ENCODE peak calls at places on chromosome 21, in ten cellular contexts. N is aorta, Y is Karpas-422, R is K562, W is pancreas, T is fibroblast of lung, A is heart left ventricle, P is left ventricle myocardium inferior, I is Peyer's patch, S is adrenal gland. J is an unnamed sample. For H3K4me1 and H3K27me3, the result is how much of the 10 kb centered on the place peaks cover.

GRCh38 chr21:36310016-36310415 is 10.0 kb upstream of the MORC3 start:
- DNase-seq in N (no peak), Y (no peak), R (no peak), W (no peak), T (no peak), A (no peak), P (no peak), I (peak), S (no peak), J (no peak)

GRCh38 chr21:39531777-39532333 is 80.1 kb downstream of the SH3BGR start:
- DNase-seq in N (no peak), Y (no peak), R (no peak), W (no peak), T (no peak), A (no peak), P (no peak), I (no peak), S (no peak), J (no peak)

GRCh38 chr21:36487641-36488307 is 7.9 kb upstream of the CLDN14 start:
- DNase-seq in N (no peak), Y (no peak), R (no peak), W (no peak), T (no peak), A (no peak), P (no peak), I (no peak), S (no peak), J (peak)

GRCh38 chr21:36891692-36892091 is 74.8 kb downstream of the HLCS start:
- DNase-seq in N (no peak), Y (no peak), R (peak), W (no peak), T (no peak), A (no peak), P (no peak), I (no peak), S (no peak), J (no peak)

GRCh38 chr21:39479164-39479563 is 27.4 kb downstream of the SH3BGR start:
- DNase-seq in N (no peak), Y (no peak), R (no peak), W (no peak), T (no peak), A (no peak), P (no peak), I (no peak), S (no peak), J (no peak)

GRCh38 chr21:31366825-31367224 is 22.8 kb upstream of the TIAM1 start:
- DNase-seq in N (no peak), Y (no peak), R (no peak), W (no peak), T (peak), A (no peak), P (no peak), I (no peak), S (no peak), J (no peak)

GRCh38 chr21:38721983-38722382 is 83.7 kb upstream of the ETS2 start:
- DNase-seq in N (no peak), Y (no peak), R (no peak), W (no peak), T (no peak), A (no peak), P (no peak), I (no peak), S (no peak), J (no peak)

GRCh38 chr21:34553199-34553952 is 41.4 kb upstream of the KCNE1 start:
- DNase-seq in N (no peak), Y (no peak), R (no peak), W (no peak), T (peak), A (no peak), P (no peak), I (no peak), S (no peak), J (no peak)

GRCh38 chr21:36436829-36437744 is 42.8 kb downstream of the CLDN14 start:
- DNase-seq in N (no peak), Y (no peak), R (no peak), W (no peak), T (no peak), A (no peak), P (no peak), I (no peak), S (no peak), J (no peak)

GRCh38 chr21:16870116-16870515 is 642.7 kb upstream of the CXADR start:
- DNase-seq in N (no peak), Y (no peak), R (no peak), W (no peak), T (peak), A (no peak), P (no peak), I (no peak), S (no peak), J (no peak)

GRCh38 chr21:34613679-34614442 is 1.1 kb downstream of the RCAN1 start:
- DNase-seq in N (no peak), Y (no peak), R (no peak), W (no peak), T (no peak), A (no peak), P (no peak), I (no peak), S (peak), J (no peak)

GRCh38 chr21:14271053-14271452 is 55.1 kb downstream of the RBM11 start:
- DNase-seq in N (no peak), Y (no peak), R (peak), W (no peak), T (no peak), A (no peak), P (no peak), I (no peak), S (no peak), J (no peak)

GRCh38 chr21:33655591-33656221 is 13.4 kb downstream of the ITSN1 start:
- DNase-seq in N (no peak), Y (no peak), R (peak), W (no peak), T (peak), A (no peak), P (no peak), I (no peak), S (peak), J (no peak)

GRCh38 chr21:25934130-25934529 is 199.4 kb downstream of the GABPA start:
- DNase-seq in N (no peak), Y (no peak), R (no peak), W (no peak), T (peak), A (no peak), P (no peak), I (no peak), S (no peak), J (no peak)

GRCh38 chr21:37159053-37159776 is 86.2 kb downstream of the TTC3 start:
- DNase-seq in N (no peak), Y (no peak), R (no peak), W (no peak), T (peak), A (no peak), P (no peak), I (no peak), S (no peak), J (no peak)

GRCh38 chr21:31630062-31630711 is 29.3 kb upstream of the SOD1 start:
- DNase-seq in N (peak), Y (no peak), R (no peak), W (no peak), T (peak), A (no peak), P (no peak), I (peak), S (peak), J (peak)

GRCh38 chr21:14712121-14712520 is 166.0 kb upstream of the SAMSN1 start:
- DNase-seq in N (no peak), Y (no peak), R (no peak), W (no peak), T (no peak), A (no peak), P (no peak), I (no peak), S (no peak), J (no peak)

GRCh38 chr21:21624674-21625073 is 626.5 kb downstream of the NCAM2 start:
- DNase-seq in N (no peak), Y (no peak), R (no peak), W (no peak), T (peak), A (no peak), P (no peak), I (no peak), S (no peak), J (no peak)

GRCh38 chr21:35838350-35838749 is 222.0 kb downstream of the SETD4 start:
- DNase-seq in N (no peak), Y (no peak), R (no peak), W (no peak), T (no peak), A (no peak), P (no peak), I (no peak), S (no peak), J (no peak)

GRCh38 chr21:31654340-31654739 is 5.2 kb upstream of the SOD1 start:
- DNase-seq in N (no peak), Y (no peak), R (no peak), W (peak), T (no peak), A (no peak), P (no peak), I (no peak), S (no peak), J (no peak)

GRCh38 chr21:37427221-37427620 is 60.6 kb downstream of the DYRK1A start:
- DNase-seq in N (no peak), Y (no peak), R (no peak), W (no peak), T (no peak), A (no peak), P (no peak), I (no peak), S (no peak), J (no peak)

GRCh38 chr21:39452207-39452964 is 616 bp downstream of the SH3BGR start:
- DNase-seq in N (no peak), Y (no peak), R (no peak), W (no peak), T (peak), A (no peak), P (no peak), I (no peak), S (no peak), J (no peak)

GRCh38 chr21:33924766-33925100 is 9.1 kb upstream of the ATP5PO start:
- DNase-seq in N (no peak), Y (no peak), R (no peak), W (no peak), T (no peak), A (no peak), P (no peak), I (no peak), S (no peak), J (no peak)

GRCh38 chr21:34187935-34188334 is 114.6 kb downstream of the MRPS6 start:
- DNase-seq in N (peak), Y (no peak), R (no peak), W (no peak), T (no peak), A (peak), P (peak), I (no peak), S (no peak), J (no peak)

GRCh38 chr21:25561668-25562641 is 45.3 kb downstream of the MRPL39 start:
- DNase-seq in N (peak), Y (peak), R (no peak), W (peak), T (peak), A (peak), P (peak), I (peak), S (peak), J (peak)

GRCh38 chr21:34935452-34935851 is 113.7 kb downstream of the RUNX1 start:
- DNase-seq in N (no peak), Y (no peak), R (no peak), W (no peak), T (no peak), A (no peak), P (no peak), I (no peak), S (no peak), J (no peak)

GRCh38 chr21:31957631-31958030 is 84.8 kb downstream of the HUNK start:
- DNase-seq in N (no peak), Y (no peak), R (no peak), W (no peak), T (no peak), A (no peak), P (no peak), I (no peak), S (no peak), J (no peak)

GRCh38 chr21:17613242-17613676 is 558 bp upstream of the BTG3 start:
- DNase-seq in N (peak), Y (no peak), R (no peak), W (peak), T (peak), A (peak), P (no peak), I (peak), S (peak), J (no peak)

GRCh38 chr21:35324372-35325220 is 275.5 kb upstream of the RUNX1 start:
- DNase-seq in N (no peak), Y (no peak), R (no peak), W (no peak), T (peak), A (no peak), P (no peak), I (no peak), S (no peak), J (no peak)

GRCh38 chr21:29104239-29104708 is 26.2 kb upstream of the MAP3K7CL start:
- DNase-seq in N (no peak), Y (no peak), R (no peak), W (no peak), T (no peak), A (no peak), P (no peak), I (no peak), S (no peak), J (no peak)

GRCh38 chr21:34935868-34936267 is 113.2 kb downstream of the RUNX1 start:
- DNase-seq in N (no peak), Y (no peak), R (no peak), W (no peak), T (no peak), A (no peak), P (no peak), I (no peak), S (no peak), J (no peak)

GRCh38 chr21:32048353-32048752 is 175.5 kb downstream of the HUNK start:
- DNase-seq in N (no peak), Y (no peak), R (no peak), W (no peak), T (no peak), A (no peak), P (no peak), I (no peak), S (no peak), J (no peak)

GRCh38 chr21:18411565-18411964 is 8.0 kb upstream of the TMPRSS15 start:
- DNase-seq in N (no peak), Y (no peak), R (no peak), W (no peak), T (no peak), A (no peak), P (no peak), I (no peak), S (no peak), J (no peak)

GRCh38 chr21:33642896-33643657 is 776 bp downstream of the ITSN1 start:
- DNase-seq in N (peak), Y (peak), R (peak), W (peak), T (peak), A (peak), P (peak), I (peak), S (peak), J (peak)

GRCh38 chr21:45539796-45540600 is 2.2 kb downstream of the SLC19A1 start:
- DNase-seq in N (peak), Y (no peak), R (no peak), W (peak), T (no peak), A (no peak), P (peak), I (peak), S (peak), J (peak)

GRCh38 chr21:45539046-45539795 is 3.0 kb downstream of the SLC19A1 start:
- DNase-seq in N (peak), Y (no peak), R (no peak), W (peak), T (no peak), A (no peak), P (peak), I (peak), S (peak), J (peak)

GRCh38 chr21:45537746-45538291 is 4.4 kb downstream of the SLC19A1 start:
- DNase-seq in N (peak), Y (no peak), R (no peak), W (peak), T (no peak), A (peak), P (peak), I (no peak), S (peak), J (peak)

GRCh38 chr21:45537111-45537745 is 5.0 kb downstream of the SLC19A1 start:
- DNase-seq in N (peak), Y (no peak), R (no peak), W (peak), T (no peak), A (peak), P (peak), I (peak), S (peak), J (peak)

GRCh38 chr21:45538381-45539045 is 3.7 kb downstream of the SLC19A1 start:
- DNase-seq in N (peak), Y (no peak), R (no peak), W (peak), T (no peak), A (no peak), P (peak), I (no peak), S (peak), J (peak)
- H3K4me1 ChIP-seq in N (under half), Y (under half), R (half or more), W (under half), T (under half), A (under half), P (under half), I (under half), S (under half), J (under half)

DNA sequence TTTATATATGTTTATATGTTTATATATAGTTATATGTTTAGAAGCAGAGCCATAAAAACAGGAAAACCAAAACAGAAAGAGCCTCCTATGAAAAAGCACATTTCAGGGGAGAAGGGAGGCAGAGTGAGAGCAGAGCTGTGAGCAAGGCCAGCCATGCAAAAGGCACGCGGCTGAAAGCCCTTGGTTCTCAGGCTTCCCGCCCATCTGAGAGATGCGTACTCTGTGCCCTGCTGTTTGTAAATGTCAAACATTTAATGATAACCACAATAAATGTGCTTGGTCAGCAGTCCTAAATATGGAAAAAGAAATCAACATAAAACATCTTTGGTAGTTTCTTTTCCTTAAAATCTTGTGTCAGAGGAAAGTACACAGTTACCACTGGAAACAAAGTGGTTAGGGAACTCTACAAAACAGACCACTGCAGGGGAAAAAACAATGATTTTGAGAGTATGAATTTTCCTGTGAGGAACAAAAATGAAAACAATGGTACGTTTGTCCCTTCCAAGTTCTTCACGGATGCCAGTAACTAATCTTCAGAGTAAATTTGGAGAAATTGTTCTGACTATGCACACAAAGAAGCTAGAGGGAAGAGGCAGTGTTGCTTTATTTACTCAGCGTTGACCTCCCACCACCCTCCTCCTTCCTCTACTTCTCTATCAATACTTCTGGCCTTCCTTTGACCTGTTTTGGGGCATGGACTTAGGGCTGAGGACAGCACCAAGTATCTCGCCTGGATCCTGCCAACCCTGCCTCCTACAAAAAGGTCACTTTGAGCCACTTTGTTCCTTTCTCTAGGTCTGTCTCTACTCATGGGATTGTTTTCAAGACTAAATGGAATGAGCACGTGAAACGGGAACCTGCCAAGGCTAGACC is 282.9 kb downstream of the DSCAM start:
- DNase-seq in N (peak), Y (no peak), R (no peak), W (no peak), T (no peak), A (peak), P (no peak), I (no peak), S (no peak), J (no peak)
- H3K27ac ChIP-seq in N (no peak), Y (no peak), R (no peak), W (no peak), T (no peak), A (no peak), P (no peak), I (no peak), S (no peak), J (no peak)

DNA sequence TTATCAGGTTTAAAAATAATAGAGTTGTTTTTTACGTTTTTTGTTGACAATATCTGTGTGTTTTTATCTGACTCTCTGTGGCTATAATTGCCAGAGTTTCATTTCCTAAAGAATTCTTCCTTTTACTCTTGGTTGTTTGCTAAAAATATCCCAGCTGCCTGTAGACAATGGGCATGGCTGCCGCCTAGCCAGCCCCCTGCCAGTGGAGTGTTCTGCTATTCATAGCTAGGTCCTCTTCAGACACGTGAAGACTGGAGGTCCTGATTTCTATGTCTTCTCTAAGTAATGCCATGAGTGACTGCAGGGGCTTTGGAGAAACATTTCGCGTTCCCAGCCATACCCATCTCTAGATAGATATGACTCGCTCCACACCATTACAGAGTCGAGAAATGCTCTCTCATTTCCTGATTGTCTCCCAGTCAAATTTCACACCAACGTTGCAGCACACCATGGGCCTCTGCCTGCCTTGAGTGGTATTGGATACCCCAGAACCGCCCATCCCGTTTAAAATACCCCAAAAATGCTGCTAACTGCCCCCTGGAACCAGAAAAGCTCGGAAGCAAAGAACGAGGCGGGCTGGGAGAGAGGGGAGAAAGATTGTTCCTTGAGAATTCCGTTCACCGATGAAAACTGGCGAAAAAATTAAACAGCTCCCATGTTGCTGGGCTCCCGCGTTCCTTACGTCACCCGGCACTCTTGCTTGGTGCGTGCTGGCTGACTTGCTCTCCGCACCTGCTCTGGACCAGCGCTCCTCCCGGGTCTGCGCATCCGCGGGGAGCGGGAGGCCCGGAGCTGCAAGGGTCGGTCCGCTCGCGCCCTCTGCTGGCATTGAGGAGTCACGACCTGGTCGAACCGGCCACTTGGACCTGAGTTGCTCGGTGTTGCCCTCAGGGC is 99.3 kb upstream of the BACE2 start:
- DNase-seq in N (peak), Y (peak), R (peak), W (peak), T (peak), A (peak), P (peak), I (peak), S (peak), J (peak)
- H3K27me3 ChIP-seq in N (under half), Y (under half), R (under half), W (under half), T (under half), A (under half), P (half or more), I (under half), S (under half), J (under half)

DNA sequence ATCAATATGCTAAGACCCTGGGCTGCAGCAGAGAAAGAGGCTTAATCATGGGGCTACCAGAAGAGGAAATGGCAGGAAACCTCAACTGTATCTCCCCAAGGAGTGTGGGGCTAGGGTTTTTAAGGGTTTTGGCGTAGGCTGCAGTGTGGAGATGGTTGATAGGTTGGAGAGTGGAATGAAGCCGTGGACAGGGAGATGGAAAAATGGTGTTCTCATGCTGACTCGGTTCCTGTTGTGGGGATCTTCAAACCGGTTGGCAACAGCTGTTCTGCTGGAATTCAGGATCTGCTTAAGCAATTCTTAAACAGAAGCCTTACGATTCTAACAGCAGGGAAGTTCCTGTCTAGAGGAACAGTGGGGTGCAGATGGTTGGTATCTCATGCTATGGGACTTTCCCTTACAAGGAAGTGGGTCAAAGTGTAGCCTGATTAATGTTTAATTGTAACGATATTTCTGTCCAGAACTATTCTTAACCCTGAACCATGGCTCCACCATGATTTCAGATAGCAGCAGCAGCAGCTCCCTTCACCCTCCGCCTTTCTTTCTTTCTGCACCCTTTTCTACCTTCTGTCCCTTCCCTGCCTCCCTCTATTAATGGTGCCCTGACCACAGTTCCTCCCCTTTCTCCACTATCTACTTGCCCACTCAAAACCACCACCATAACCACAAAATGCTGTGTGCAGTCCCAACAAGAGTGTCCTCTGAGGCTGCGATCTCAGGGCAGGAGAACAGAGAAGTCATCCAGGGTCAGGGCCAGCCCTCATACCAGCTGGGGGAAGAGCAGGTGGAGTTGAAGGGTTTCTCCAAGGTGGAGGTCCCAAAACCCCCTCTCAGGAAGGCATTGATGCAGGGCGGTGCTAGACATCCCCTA is 30.8 kb downstream of the RSPH1 start:
- DNase-seq in N (no peak), Y (peak), R (peak), W (no peak), T (no peak), A (no peak), P (no peak), I (peak), S (no peak), J (peak)
- H3K4me1 ChIP-seq in N (under half), Y (half or more), R (under half), W (under half), T (under half), A (under half), P (under half), I (half or more), S (under half), J (half or more)